ENCODE peak calls at places on chromosome 15, in five cellular contexts. G is A549, H is ovary, Q is body of pancreas, F is HepG2. T is an unnamed sample.

GRCh38 chr15:52558196-52558595 is 10.6 kb downstream of the ARPP19 start:
- DNase-seq in G (peak), H (no peak), Q (no peak), F (no peak), T (peak)

GRCh38 chr15:101506491-101506890 is 17.0 kb upstream of the PCSK6 start:
- DNase-seq in G (no peak), H (no peak), Q (no peak), F (no peak), T (no peak)

GRCh38 chr15:97504031-97504430 is 456.5 kb upstream of the ARRDC4 start:
- DNase-seq in G (peak), H (no peak), Q (no peak), F (no peak), T (no peak)

GRCh38 chr15:83733206-83733605 is 79.3 kb downstream of the ADAMTSL3 start:
- DNase-seq in G (peak), H (no peak), Q (no peak), F (no peak), T (no peak)

GRCh38 chr15:86541540-86541939 is 461.9 kb downstream of the AGBL1 start:
- DNase-seq in G (no peak), H (no peak), Q (no peak), F (no peak), T (no peak)

GRCh38 chr15:89364341-89364740 is 29.7 kb upstream of the POLG start:
- DNase-seq in G (no peak), H (no peak), Q (no peak), F (no peak), T (no peak)

GRCh38 chr15:22811640-22812039 is 25.2 kb downstream of the NIPA1 start:
- DNase-seq in G (peak), H (no peak), Q (peak), F (peak), T (peak)

GRCh38 chr15:25426896-25427610 is 11.8 kb downstream of the UBE3A start:
- DNase-seq in G (no peak), H (no peak), Q (no peak), F (no peak), T (peak)

GRCh38 chr15:87294854-87295253 is 961.7 kb downstream of the NTRK3 start:
- DNase-seq in G (no peak), H (no peak), Q (no peak), F (no peak), T (no peak)

GRCh38 chr15:86555939-86556725 is 476.5 kb downstream of the AGBL1 start:
- DNase-seq in G (peak), H (no peak), Q (no peak), F (peak), T (no peak)

GRCh38 chr15:27127834-27128570 is 157.0 kb downstream of the GABRG3 start:
- DNase-seq in G (no peak), H (no peak), Q (no peak), F (no peak), T (no peak)

GRCh38 chr15:51802593-51802992 is 26.9 kb upstream of the TMOD3 start:
- DNase-seq in G (no peak), H (no peak), Q (no peak), F (no peak), T (no peak)

GRCh38 chr15:100710213-100710612 is 107.8 kb downstream of the ASB7 start:
- DNase-seq in G (no peak), H (no peak), Q (peak), F (no peak), T (no peak)

GRCh38 chr15:73851679-73852078 is 21.7 kb upstream of the TBC1D21 start:
- DNase-seq in G (peak), H (peak), Q (peak), F (peak), T (peak)

GRCh38 chr15:85116925-85117646 is 135.4 kb downstream of the PDE8A start:
- DNase-seq in G (no peak), H (no peak), Q (no peak), F (no peak), T (no peak)

GRCh38 chr15:67120839-67121540 is 55.6 kb downstream of the SMAD3 start:
- DNase-seq in G (peak), H (peak), Q (peak), F (no peak), T (peak)
- TF ChIP-seq POLR2A in G (no peak), H (peak), Q (peak), F (no peak), T (peak)

GRCh38 chr15:43105778-43106485 is at the start of gene UBR1:
- DNase-seq in G (peak), H (peak), Q (peak), F (peak), T (peak)
- TF ChIP-seq POLR2A in G (peak), H (peak), Q (peak), F (peak), T (peak)

DNA sequence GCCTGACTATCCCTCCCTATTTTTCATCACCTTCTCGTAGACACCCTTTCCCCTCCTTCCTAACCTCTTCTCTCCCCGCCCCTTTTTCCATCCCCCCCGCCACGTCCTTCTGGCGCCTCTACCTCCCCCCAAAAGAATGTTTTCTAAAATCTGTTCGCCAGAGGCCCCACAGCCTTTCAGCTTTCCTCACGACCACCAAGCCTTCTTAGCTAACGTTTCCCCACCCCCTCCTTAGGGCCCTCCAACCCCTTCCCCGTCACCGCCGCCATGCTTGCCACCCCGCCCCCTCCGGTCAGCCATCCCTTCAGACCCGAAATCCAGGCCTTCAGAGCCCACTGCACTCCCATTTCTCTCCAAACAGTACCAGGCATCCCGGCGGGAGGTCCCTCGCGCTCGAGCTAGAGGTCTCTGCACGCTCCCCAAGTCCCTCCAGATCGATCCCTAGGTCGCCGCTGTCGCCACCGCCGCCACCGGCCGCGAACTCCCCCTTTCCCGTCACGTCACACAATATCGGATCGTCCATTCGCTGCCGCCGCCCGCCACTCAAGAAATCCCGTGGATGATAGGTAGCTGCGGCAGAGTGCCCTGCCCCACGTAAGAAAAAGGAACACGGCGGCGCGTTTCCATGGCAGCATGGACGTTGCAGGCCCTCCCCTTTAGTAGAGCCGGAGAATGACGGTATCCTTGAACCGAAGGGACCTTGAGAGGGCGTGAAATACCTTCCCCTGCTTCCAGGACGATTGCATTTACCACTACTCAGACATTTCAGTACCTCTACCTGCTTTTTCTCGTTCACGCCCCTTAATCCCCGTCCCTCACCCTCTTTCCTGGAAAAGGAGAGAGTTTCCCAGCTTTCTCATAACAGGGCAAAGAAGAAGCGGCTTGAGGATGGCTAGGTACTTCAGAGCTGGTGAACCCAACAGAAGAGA is at the start of gene TP53BP1:
- DNase-seq in G (peak), H (peak), Q (peak), F (peak), T (peak)
- TF ChIP-seq POLR2A in G (peak), H (peak), Q (peak), F (no peak), T (peak)

DNA sequence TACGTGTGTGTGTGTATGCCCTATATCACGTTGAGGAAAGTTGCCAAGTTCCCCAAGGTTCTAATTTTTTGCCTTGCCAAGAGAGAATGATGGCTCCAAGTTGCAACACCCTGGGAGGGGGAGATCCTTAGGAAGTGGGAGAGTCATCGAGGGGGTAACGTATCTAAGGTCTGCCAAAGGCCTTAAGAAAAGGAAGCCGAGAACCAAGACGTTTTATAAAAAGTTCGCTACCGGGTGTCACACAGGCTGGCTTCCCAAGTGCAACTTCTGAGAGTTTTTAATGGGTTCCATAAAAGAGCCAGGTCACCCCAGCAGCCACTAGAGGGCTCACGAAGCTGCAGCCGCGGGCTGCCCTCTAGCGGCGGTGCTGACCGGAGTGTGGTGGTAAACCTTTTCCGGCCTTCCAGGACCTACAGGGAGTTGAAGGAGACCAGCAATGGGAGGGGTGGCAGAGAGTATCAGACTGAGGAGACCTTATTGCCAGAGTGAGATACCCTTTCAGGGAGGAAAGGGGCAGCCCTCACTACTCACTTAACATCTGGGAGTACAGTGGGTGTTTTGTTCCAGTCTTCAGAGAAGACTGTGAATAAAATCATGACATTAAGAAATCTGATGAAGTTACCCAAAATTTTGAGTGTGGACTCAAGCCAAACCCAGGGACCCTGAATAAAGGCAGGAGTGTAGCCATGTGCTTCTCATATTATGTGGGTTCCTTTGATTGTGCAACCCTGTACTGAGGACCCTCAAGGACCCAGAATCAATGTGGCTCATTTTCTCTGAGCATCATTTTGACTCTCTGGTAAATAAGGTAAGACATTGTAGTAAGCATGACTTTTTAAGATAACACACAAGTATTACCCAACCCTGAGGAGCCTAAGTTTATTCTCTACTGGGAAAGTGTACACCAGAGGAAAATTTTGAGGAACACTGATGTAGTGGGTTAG is 2.5 kb upstream of the RFX7 start:
- DNase-seq in G (peak), H (peak), Q (peak), F (peak), T (peak)
- TF ChIP-seq POLR2A in G (no peak), H (no peak), Q (peak), F (peak), T (peak)

GRCh38 chr15:34038404-34039179 is 412 bp downstream of the AVEN start:
- DNase-seq in G (peak), H (peak), Q (peak), F (peak), T (peak)

GRCh38 chr15:34039180-34039486 is at the start of gene AVEN:
- DNase-seq in G (no peak), H (no peak), Q (no peak), F (no peak), T (no peak)

GRCh38 chr15:34038023-34038403 is 991 bp downstream of the AVEN start:
- DNase-seq in G (no peak), H (no peak), Q (no peak), F (no peak), T (no peak)

GRCh38 chr15:34043391-34043790 is 4.4 kb upstream of the AVEN start:
- DNase-seq in G (no peak), H (no peak), Q (no peak), F (no peak), T (no peak)

DNA sequence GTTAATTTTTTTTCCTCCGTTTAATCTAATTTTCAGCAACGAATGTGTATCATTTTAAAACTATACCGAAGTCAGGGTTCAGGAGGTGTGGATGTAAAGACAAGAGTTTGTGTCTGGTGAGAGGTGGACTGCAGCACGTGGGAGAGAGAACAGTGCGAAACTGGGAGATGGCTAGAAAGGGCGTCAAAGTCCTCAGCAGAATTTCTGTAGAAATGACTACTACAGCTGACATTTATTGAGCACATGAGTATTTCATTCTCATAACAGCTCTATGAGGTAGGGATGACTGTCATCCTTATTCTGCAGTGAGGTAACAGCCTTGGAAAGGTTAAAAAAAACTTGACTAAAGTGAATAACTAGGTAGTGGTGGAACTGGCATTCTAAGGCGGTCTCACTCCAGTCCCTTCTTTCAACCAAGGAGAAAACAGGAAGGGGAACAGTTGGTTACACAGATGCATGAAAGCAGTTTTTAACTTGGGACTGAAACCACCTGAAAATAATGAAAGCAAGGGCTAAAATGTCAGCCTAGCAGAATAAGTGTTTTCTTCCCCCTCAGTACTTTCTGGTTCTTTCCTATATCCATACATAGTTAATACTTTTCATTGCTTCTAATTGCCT is 611 bp upstream of the AVEN start:
- DNase-seq in G (no peak), H (no peak), Q (no peak), F (no peak), T (peak)
- TF ChIP-seq POLR2A in G (no peak), H (no peak), Q (no peak), F (no peak), T (no peak)

GRCh38 chr15:41283653-41284424 is 48.6 kb downstream of the OIP5 start:
- DNase-seq in G (peak), H (peak), Q (peak), F (peak), T (peak)
- TF ChIP-seq POLR2A in G (peak), H (peak), Q (peak), F (peak), T (peak)